ENCODE peak calls at places on chromosomes 1 and 21, in eight cellular contexts. F is iPS DF 19.7, X is dorsolateral prefrontal cortex, O is anterior cingulate cortex, Z is DMS153, B is left cardiac atrium, H is colonic mucosa, P is GM04503. L is an unnamed sample.

GRCh38 chr21:37994211-37994610 is 78.0 kb upstream of the KCNJ6 start:
- DNase-seq in F (no peak), X (no peak), O (no peak), Z (no peak), B (no peak), H (no peak), P (no peak), L (no peak)

GRCh38 chr1:180144659-180145357 is 9.9 kb upstream of the QSOX1 start:
- DNase-seq in F (no peak), X (no peak), O (no peak), Z (no peak), B (no peak), H (no peak), P (no peak), L (no peak)

GRCh38 chr1:14108356-14109275 is 408.6 kb downstream of the PRDM2 start:
- DNase-seq in F (no peak), X (no peak), O (peak), Z (peak), B (no peak), H (no peak), P (no peak), L (no peak)

GRCh38 chr1:43678940-43679339 is 28.4 kb upstream of the ST3GAL3 start:
- DNase-seq in F (no peak), X (no peak), O (no peak), Z (no peak), B (no peak), H (no peak), P (no peak), L (no peak)

GRCh38 chr1:183562701-183563100 is 27.6 kb downstream of the NCF2 start:
- DNase-seq in F (no peak), X (no peak), O (no peak), Z (no peak), B (no peak), H (no peak), P (no peak), L (no peak)

GRCh38 chr21:46667735-46668380 is 32.4 kb downstream of the PRMT2 start:
- DNase-seq in F (no peak), X (no peak), O (no peak), Z (peak), B (no peak), H (no peak), P (no peak), L (peak)

GRCh38 chr1:14118691-14119485 is 418.9 kb downstream of the PRDM2 start:
- DNase-seq in F (no peak), X (no peak), O (no peak), Z (no peak), B (no peak), H (no peak), P (no peak), L (no peak)

GRCh38 chr1:234585333-234586055 is 24.5 kb downstream of the IRF2BP2 start:
- DNase-seq in F (no peak), X (no peak), O (no peak), Z (no peak), B (no peak), H (no peak), P (no peak), L (no peak)